ENCODE peak calls at places on chromosomes 3 and 15, in ten cellular contexts. Z is Right ventricle myocardium superior; W is HFFc6; U is neural crest cell; R is LHCN-M2; H is Right ventricle myocardium inferior; S is substantia nigra; M is stimulated activated CD8-positive, alpha-beta memory T cell treated with anti-CD3 and anti-CD28 coated beads, Interleukin-4, amount 100 ng/mL, for 1 hour; Y is NCI-H460; F is hippocampal formation. N is an unnamed sample.

GRCh38 chr3:53850895-53851294 is 4.5 kb downstream of the IL17RB start:
- DNase-seq in Z (no peak), W (peak; percentile 14), U (no peak), R (peak; percentile 26), H (no peak), S (no peak), M (no peak), Y (no peak), F (no peak), N (peak; percentile 16)

GRCh38 chr15:61227269-61228024 is 1.7 kb downstream of the RORA start:
- DNase-seq in Z (no peak), W (peak; percentile 64), U (peak; percentile 17), R (peak; percentile 63), H (peak; percentile 54), S (no peak), M (no peak), Y (no peak), F (no peak), N (peak; percentile 41)

GRCh38 chr3:48858709-48859108 is 11.0 kb upstream of the PRKAR2A start:
- DNase-seq in Z (no peak), W (no peak), U (no peak), R (no peak), H (no peak), S (no peak), M (no peak), Y (no peak), F (no peak), N (no peak)

GRCh38 chr15:74306801-74307217 is 60.6 kb downstream of the CYP11A1 start:
- DNase-seq in Z (no peak), W (no peak), U (no peak), R (no peak), H (peak; percentile 40), S (no peak), M (no peak), Y (no peak), F (no peak), N (no peak)

GRCh38 chr15:31459011-31459748 is 132.5 kb downstream of the KLF13 start:
- DNase-seq in Z (no peak), W (no peak), U (no peak), R (no peak), H (no peak), S (no peak), M (no peak), Y (no peak), F (no peak), N (no peak)

GRCh38 chr3:150623945-150624344 is 20.8 kb downstream of the SELENOT start:
- DNase-seq in Z (no peak), W (no peak), U (no peak), R (no peak), H (no peak), S (no peak), M (no peak), Y (no peak), F (no peak), N (no peak)

GRCh38 chr15:88810449-88810848 is 7.2 kb downstream of the ACAN start:
- DNase-seq in Z (no peak), W (peak; percentile 46), U (no peak), R (no peak), H (no peak), S (no peak), M (no peak), Y (no peak), F (no peak), N (peak; percentile 6)

GRCh38 chr3:194386066-194386465 is 13.0 kb downstream of the GP5 start:
- DNase-seq in Z (no peak), W (no peak), U (no peak), R (no peak), H (no peak), S (no peak), M (no peak), Y (no peak), F (no peak), N (no peak)

GRCh38 chr3:151969026-151969658 is 95.7 kb downstream of the SUCNR1 start:
- DNase-seq in Z (no peak), W (no peak), U (no peak), R (peak; percentile 19), H (no peak), S (no peak), M (no peak), Y (no peak), F (no peak), N (no peak)

GRCh38 chr3:183285828-183286457 is 32.9 kb downstream of the B3GNT5 start:
- DNase-seq in Z (peak; percentile 82), W (peak; percentile 88), U (no peak), R (peak; percentile 99), H (peak; percentile 89), S (peak; percentile 23), M (peak; percentile 82), Y (peak; percentile 92), F (no peak), N (peak; percentile 77)

GRCh38 chr15:95559875-95560394 is 770.6 kb upstream of the NR2F2 start:
- DNase-seq in Z (no peak), W (peak; percentile 91), U (no peak), R (peak; percentile 89), H (no peak), S (no peak), M (no peak), Y (peak; percentile 62), F (no peak), N (peak; percentile 81)

GRCh38 chr3:25432191-25432720 is 4.2 kb downstream of the RARB start:
- DNase-seq in Z (no peak), W (no peak), U (no peak), R (no peak), H (no peak), S (no peak), M (no peak), Y (no peak), F (no peak), N (no peak)

GRCh38 chr3:129184396-129184656 is 630 bp upstream of the CNBP start:
- DNase-seq in Z (no peak), W (no peak), U (peak; percentile 11), R (peak; percentile 21), H (no peak), S (no peak), M (no peak), Y (peak; percentile 13), F (no peak), N (no peak)

GRCh38 chr15:34038023-34038403 is 991 bp downstream of the AVEN start:
- DNase-seq in Z (no peak), W (no peak), U (no peak), R (no peak), H (no peak), S (no peak), M (no peak), Y (no peak), F (no peak), N (no peak)

GRCh38 chr3:146161725-146162047 is 702 bp upstream of the PLOD2 start:
- DNase-seq in Z (peak; percentile 57), W (peak; percentile 70), U (no peak), R (peak; percentile 64), H (no peak), S (no peak), M (no peak), Y (no peak), F (no peak), N (no peak)

GRCh38 chr3:197752107-197752506 is 2.4 kb downstream of the FYTTD1 start:
- DNase-seq in Z (no peak), W (peak; percentile 36), U (no peak), R (no peak), H (no peak), S (no peak), M (no peak), Y (no peak), F (no peak), N (no peak)

GRCh38 chr3:53845881-53846133 is 412 bp downstream of the CHDH start:
- DNase-seq in Z (no peak), W (no peak), U (peak; percentile 41), R (no peak), H (no peak), S (no peak), M (no peak), Y (no peak), F (no peak), N (no peak)

GRCh38 chr3:195899701-195900425 is 8.5 kb downstream of the TNK2 start:
- DNase-seq in Z (no peak), W (no peak), U (no peak), R (no peak), H (no peak), S (no peak), M (no peak), Y (no peak), F (no peak), N (no peak)

GRCh38 chr3:99319961-99320360 is 318.4 kb upstream of the COL8A1 start:
- DNase-seq in Z (no peak), W (peak; percentile 83), U (no peak), R (peak; percentile 80), H (no peak), S (no peak), M (no peak), Y (peak; percentile 69), F (no peak), N (peak; percentile 87)

GRCh38 chr3:27802425-27802824 is 80.3 kb upstream of the EOMES start:
- DNase-seq in Z (no peak), W (no peak), U (no peak), R (no peak), H (no peak), S (no peak), M (no peak), Y (no peak), F (no peak), N (no peak)

GRCh38 chr15:56598991-56599390 is 134.1 kb upstream of the MNS1 start:
- DNase-seq in Z (no peak), W (no peak), U (no peak), R (peak; percentile 84), H (no peak), S (no peak), M (no peak), Y (no peak), F (no peak), N (no peak)

GRCh38 chr15:31296304-31297220 is 30.1 kb upstream of the KLF13 start:
- DNase-seq in Z (no peak), W (no peak), U (peak; percentile 0), R (no peak), H (no peak), S (no peak), M (no peak), Y (no peak), F (peak; percentile 32), N (no peak)

GRCh38 chr15:76168237-76168984 is 108.6 kb downstream of the TMEM266 start:
- DNase-seq in Z (no peak), W (no peak), U (no peak), R (peak; percentile 47), H (no peak), S (no peak), M (no peak), Y (no peak), F (no peak), N (no peak)

GRCh38 chr3:139679218-139679617 is 1.4 kb upstream of the NMNAT3 start:
- DNase-seq in Z (no peak), W (no peak), U (no peak), R (no peak), H (no peak), S (no peak), M (no peak), Y (no peak), F (no peak), N (no peak)

GRCh38 chr3:101854608-101855304 is 5.4 kb downstream of the NFKBIZ start:
- DNase-seq in Z (no peak), W (no peak), U (no peak), R (no peak), H (no peak), S (no peak), M (no peak), Y (no peak), F (no peak), N (no peak)

GRCh38 chr3:15743587-15744009 is 54.2 kb downstream of the ANKRD28 start:
- DNase-seq in Z (no peak), W (no peak), U (no peak), R (no peak), H (no peak), S (no peak), M (no peak), Y (no peak), F (no peak), N (no peak)

GRCh38 chr15:50880221-50880620 is 28.3 kb upstream of the AP4E1 start:
- DNase-seq in Z (no peak), W (no peak), U (no peak), R (peak; percentile 5), H (no peak), S (no peak), M (no peak), Y (no peak), F (no peak), N (no peak)

GRCh38 chr3:124837065-124837464 is 50.1 kb downstream of the ITGB5 start:
- DNase-seq in Z (no peak), W (no peak), U (no peak), R (no peak), H (no peak), S (no peak), M (no peak), Y (no peak), F (no peak), N (no peak)

N was measured in GM04504.